ENCODE peak calls at places on chromosomes 16 and 17, in nine cellular contexts. Z, N, T, O, H, Y, V, A and Q are unnamed samples.

GRCh38 chr16:81253141-81253540 is 14.7 kb downstream of the BCO1 start:
- DNase-seq in N (no peak), O (no peak), V (no peak), Z (no peak), H (no peak), T (no peak), A (no peak), Y (no peak), Q (no peak)

GRCh38 chr17:3915642-3916012 is 638 bp downstream of the P2RX1 start:
- DNase-seq in O (no peak), H (no peak), V (no peak), N (no peak), Y (no peak), Z (no peak), T (no peak), A (no peak), Q (no peak)

GRCh38 chr17:31061678-31062077 is 33.1 kb upstream of the NF1 start:
- DNase-seq in O (no peak), T (no peak), V (no peak), A (no peak), Z (no peak), H (no peak), Y (no peak), N (no peak), Q (no peak)

GRCh38 chr16:85659336-85659735 is 29.4 kb downstream of the GINS2 start:
- DNase-seq in A (no peak), Z (no peak), O (peak; percentile 4), V (no peak), T (no peak), Y (no peak), H (no peak), N (no peak), Q (no peak)

GRCh38 chr16:50323335-50324011 is 45.3 kb downstream of the BRD7 start:
- DNase-seq in Y (no peak), O (no peak), N (peak; percentile 42), H (no peak), T (peak; percentile 60), V (no peak), Z (no peak), A (peak; percentile 57), Q (no peak)

GRCh38 chr17:7232114-7232513 is 2.2 kb downstream of the DVL2 start:
- DNase-seq in H (no peak), A (no peak), O (no peak), Z (no peak), Y (no peak), T (no peak), N (no peak), V (no peak), Q (no peak)

GRCh38 chr16:53912155-53912554 is 208.2 kb downstream of the FTO start:
- DNase-seq in Y (no peak), T (no peak), V (peak; percentile 6), O (no peak), H (no peak), A (no peak), Z (peak; percentile 89), N (peak; percentile 36), Q (no peak)

GRCh38 chr16:28192811-28193529 is 18.8 kb downstream of the XPO6 start:
- DNase-seq in O (peak; percentile 58), Y (peak; percentile 65), Z (no peak), H (no peak), T (no peak), N (no peak), V (peak; percentile 72), A (no peak), Q (no peak)

GRCh38 chr17:47729486-47729885 is 3.5 kb upstream of the TBX21 start:
- DNase-seq in Z (no peak), N (no peak), V (no peak), H (no peak), O (peak; percentile 20), A (no peak), T (no peak), Y (no peak), Q (no peak)

GRCh38 chr17:42221886-42222745 is 27.8 kb upstream of the GHDC start:
- DNase-seq in Z (peak; percentile 17), T (peak; percentile 72), H (peak; percentile 19), A (peak; percentile 62), O (peak; percentile 63), Y (peak; percentile 44), V (peak; percentile 56), N (no peak), Q (no peak)

GRCh38 chr16:5722220-5722619 is 624.6 kb upstream of the EEF2KMT start:
- DNase-seq in N (no peak), Y (no peak), O (no peak), T (no peak), V (no peak), Z (no peak), A (no peak), H (no peak), Q (no peak)

GRCh38 chr16:14545346-14545884 is 84.6 kb downstream of the PARN start:
- DNase-seq in A (no peak), V (no peak), Y (no peak), N (no peak), T (peak; percentile 41), Z (no peak), H (peak; percentile 31), O (no peak), Q (no peak)

DNA sequence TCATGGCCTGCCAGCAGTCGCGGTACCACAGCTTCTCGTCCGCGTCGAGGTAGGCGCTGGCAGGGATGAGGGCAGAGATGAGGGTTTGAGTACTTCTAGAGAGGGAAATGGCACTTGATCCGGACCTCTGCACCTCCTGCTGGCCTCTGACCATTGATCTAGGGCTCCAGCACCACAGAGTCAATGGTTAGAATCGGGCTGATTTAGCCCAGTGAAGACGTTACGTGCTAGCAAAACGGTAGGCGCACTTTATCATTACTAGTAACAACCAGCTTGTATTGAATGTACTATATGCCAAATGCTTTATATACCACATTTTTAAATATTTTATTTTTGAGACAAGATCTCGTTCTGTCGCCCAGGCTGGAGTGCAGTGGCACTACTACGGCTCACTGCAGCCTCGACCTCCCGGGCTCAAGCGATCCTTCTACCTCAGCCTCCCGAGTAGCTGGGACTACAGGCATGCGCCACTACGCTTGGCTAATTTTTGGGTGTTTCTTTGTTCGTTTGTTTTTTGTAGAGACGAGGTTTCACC is 526 bp downstream of the TSNAXIP1 start:
- DNase-seq in H (no peak), T (no peak), N (no peak), Z (no peak), V (no peak), A (no peak), O (no peak), Y (no peak), Q (no peak)
- TF ChIP-seq CTCF in H (no peak), T (peak; percentile 10), N (no peak), Z (no peak), V (no peak), A (peak; percentile 38), O (no peak), Y (no peak), Q (no peak)

GRCh38 chr16:47140686-47141085 is 3.1 kb downstream of the NETO2 start:
- DNase-seq in T (no peak), Y (no peak), H (no peak), N (no peak), O (no peak), A (no peak), V (no peak), Z (no peak), Q (no peak)
- H3K27ac ChIP-seq in T (no peak overlapping the region), Y (no peak overlapping the region), H (no peak overlapping the region), N (no peak overlapping the region), O (no peak overlapping the region), A (no peak overlapping the region), V (no peak overlapping the region), Z (no peak overlapping the region), Q (no peak overlapping the region)

DNA sequence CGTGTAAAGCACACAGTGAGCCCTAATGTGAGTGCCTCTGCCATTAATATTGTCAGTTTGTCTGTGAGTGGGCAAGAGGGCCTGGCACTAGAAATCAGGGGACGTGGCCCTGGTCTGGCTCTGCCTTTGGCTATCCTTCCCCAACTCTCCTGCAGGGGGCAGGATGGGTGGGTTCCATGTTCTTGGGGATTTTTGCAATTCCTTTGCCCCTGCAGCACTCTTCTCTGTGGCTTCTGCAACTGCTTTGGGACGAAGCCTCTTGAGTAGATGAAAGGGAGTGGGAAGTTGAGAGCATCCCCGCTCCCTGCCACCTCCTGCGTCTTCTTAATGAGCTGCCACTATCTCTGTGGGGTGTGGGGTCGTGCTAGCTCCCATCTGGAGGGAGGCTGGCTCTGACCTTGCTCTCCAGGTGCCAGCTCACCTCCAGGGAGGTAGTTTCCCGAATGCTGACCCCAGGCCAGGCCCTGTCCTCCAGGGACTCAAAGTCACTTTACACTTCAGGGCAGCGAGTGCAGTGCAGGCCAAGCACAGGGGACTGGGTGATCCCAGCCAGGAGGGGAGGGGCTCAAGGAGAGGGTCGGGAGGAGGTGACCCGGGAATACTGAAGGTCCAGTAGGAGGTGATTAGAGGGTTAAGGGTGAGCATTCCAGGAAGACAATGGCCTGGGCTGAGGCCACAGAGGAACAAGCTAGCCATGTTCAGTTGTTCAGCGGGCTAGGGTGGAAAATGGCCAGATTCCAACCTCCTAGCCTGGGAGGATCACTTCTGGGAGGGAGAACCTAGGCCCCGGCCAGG is 121.0 kb upstream of the NLRP1 start:
- DNase-seq in N (no peak), A (no peak), T (peak; percentile 4), Z (no peak), Y (no peak), H (no peak), V (no peak), O (no peak), Q (no peak)
- TF ChIP-seq CTCF in N (peak; percentile 49), A (no peak), T (peak; percentile 48), Z (peak; percentile 27), Y (no peak), H (no peak), V (no peak), O (peak; percentile 21), Q (no peak)

GRCh38 chr16:26651884-26652283 is 414.8 kb upstream of the C16orf82 start:
- DNase-seq in A (no peak), Z (no peak), N (no peak), H (no peak), O (no peak), V (no peak), Y (no peak), T (no peak), Q (no peak)

GRCh38 chr16:26648851-26649250 is 417.9 kb upstream of the C16orf82 start:
- DNase-seq in O (no peak), Z (no peak), A (no peak), T (no peak), V (no peak), H (no peak), Y (no peak), N (no peak), Q (no peak)

GRCh38 chr16:26645629-26646028 is 421.1 kb upstream of the C16orf82 start:
- DNase-seq in O (no peak), T (no peak), H (no peak), Y (no peak), N (no peak), V (peak; percentile 18), Z (no peak), A (peak; percentile 24), Q (peak; percentile 23)

GRCh38 chr16:26651464-26651863 is 415.3 kb upstream of the C16orf82 start:
- DNase-seq in H (no peak), Y (no peak), N (no peak), Z (no peak), O (no peak), V (no peak), A (no peak), T (no peak), Q (peak; percentile 0)

DNA sequence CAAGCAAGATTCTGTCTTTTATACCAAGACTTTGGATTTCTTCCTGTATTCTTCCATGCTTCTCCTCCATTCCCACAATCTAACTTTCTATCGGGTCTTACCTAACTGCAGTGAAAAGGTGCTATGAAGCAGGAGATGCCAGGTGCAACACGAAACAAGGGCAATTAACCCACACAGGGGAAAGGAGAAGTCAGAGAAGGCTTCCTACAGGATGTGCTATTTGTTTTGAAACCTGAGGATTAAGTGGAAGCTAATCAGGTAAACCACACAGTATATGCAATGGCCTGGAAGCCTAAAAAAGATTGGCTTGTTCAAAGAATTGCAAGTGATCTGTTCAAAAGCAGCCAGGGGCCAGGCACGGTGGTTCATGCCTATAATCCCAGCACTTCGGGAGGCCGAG is 417.1 kb upstream of the C16orf82 start:
- DNase-seq in O (no peak), A (no peak), Z (no peak), T (no peak), N (no peak), H (no peak), Y (no peak), V (no peak), Q (no peak)
- H3K27ac ChIP-seq in O (no peak overlapping the region), A (no peak overlapping the region), Z (no peak overlapping the region), T (no peak overlapping the region), N (no peak overlapping the region), H (no peak overlapping the region), Y (no peak overlapping the region), V (no peak overlapping the region), Q (no peak overlapping the region)